ENCODE peak calls at places on chromosomes 11 and 22, in ten cellular contexts. L is psoas muscle, E is Calu3, O is HFF-Myc, H is neural crest cell, N is ovary, T is fibroblast of pulmonary artery, W is epithelial cell of proximal tubule, M is astrocyte of the spinal cord, R is epithelial cell of esophagus. Y is an unnamed sample.

GRCh38 chr11:100404907-100405306 is 282.2 kb upstream of the ARHGAP42 start:
- DNase-seq in L (no peak), E (no peak), O (no peak), H (no peak), N (no peak), T (no peak), W (no peak), M (no peak), R (no peak), Y (no peak)

GRCh38 chr11:30710216-30710615 is 124.1 kb upstream of the MPPED2 start:
- DNase-seq in L (no peak), E (no peak), O (no peak), H (no peak), N (no peak), T (peak; percentile 1), W (no peak), M (peak; percentile 7), R (no peak), Y (no peak)

GRCh38 chr22:39236321-39237275 is 8.2 kb downstream of the PDGFB start:
- DNase-seq in L (peak; percentile 87), E (no peak), O (no peak), H (no peak), N (no peak), T (no peak), W (no peak), M (no peak), R (no peak), Y (no peak)

GRCh38 chr11:12526789-12527188 is 147.4 kb upstream of the TEAD1 start:
- DNase-seq in L (no peak), E (no peak), O (no peak), H (no peak), N (no peak), T (peak; percentile 69), W (no peak), M (peak; percentile 66), R (peak; percentile 45), Y (no peak)

GRCh38 chr11:129061466-129062194 is 119.0 kb upstream of the TP53AIP1 start:
- DNase-seq in L (no peak), E (peak; percentile 52), O (peak; percentile 33), H (no peak), N (no peak), T (peak; percentile 64), W (no peak), M (peak; percentile 34), R (peak; percentile 93), Y (no peak)

GRCh38 chr22:50470491-50470890 is 4.3 kb downstream of the SBF1 start:
- DNase-seq in L (no peak), E (no peak), O (no peak), H (no peak), N (no peak), T (no peak), W (no peak), M (no peak), R (peak; percentile 29), Y (no peak)

GRCh38 chr11:123478352-123478986 is 48.4 kb downstream of the GRAMD1B start:
- DNase-seq in L (peak; percentile 67), E (peak; percentile 30), O (peak; percentile 71), H (peak; percentile 38), N (peak; percentile 67), T (peak; percentile 91), W (peak; percentile 41), M (peak; percentile 83), R (peak; percentile 75), Y (no peak)

GRCh38 chr11:94933225-94934130 is 39.9 kb downstream of the CWC15 start:
- DNase-seq in L (no peak), E (no peak), O (peak; percentile 99), H (no peak), N (no peak), T (peak; percentile 87), W (no peak), M (peak; percentile 96), R (peak; percentile 9), Y (no peak)

GRCh38 chr11:10503777-10504176 is 37.2 kb downstream of the RNF141 start:
- DNase-seq in L (no peak), E (no peak), O (no peak), H (no peak), N (no peak), T (no peak), W (no peak), M (no peak), R (no peak), Y (no peak)

GRCh38 chr11:128294001-128294684 is 293.2 kb downstream of the ETS1 start:
- DNase-seq in L (peak; percentile 58), E (no peak), O (no peak), H (no peak), N (no peak), T (no peak), W (no peak), M (no peak), R (no peak), Y (no peak)

GRCh38 chr11:72120930-72121329 is 8.4 kb upstream of the ANAPC15 start:
- DNase-seq in L (no peak), E (no peak), O (no peak), H (no peak), N (no peak), T (no peak), W (no peak), M (no peak), R (no peak), Y (no peak)

GRCh38 chr22:44437493-44438015 is 60.5 kb downstream of the RTL6 start:
- DNase-seq in L (no peak), E (no peak), O (no peak), H (no peak), N (no peak), T (no peak), W (no peak), M (peak; percentile 28), R (peak; percentile 45), Y (no peak)

GRCh38 chr11:63896071-63896470 is 20.9 kb downstream of the RCOR2 start:
- DNase-seq in L (no peak), E (peak; percentile 48), O (no peak), H (no peak), N (no peak), T (no peak), W (no peak), M (no peak), R (no peak), Y (no peak)

DNA sequence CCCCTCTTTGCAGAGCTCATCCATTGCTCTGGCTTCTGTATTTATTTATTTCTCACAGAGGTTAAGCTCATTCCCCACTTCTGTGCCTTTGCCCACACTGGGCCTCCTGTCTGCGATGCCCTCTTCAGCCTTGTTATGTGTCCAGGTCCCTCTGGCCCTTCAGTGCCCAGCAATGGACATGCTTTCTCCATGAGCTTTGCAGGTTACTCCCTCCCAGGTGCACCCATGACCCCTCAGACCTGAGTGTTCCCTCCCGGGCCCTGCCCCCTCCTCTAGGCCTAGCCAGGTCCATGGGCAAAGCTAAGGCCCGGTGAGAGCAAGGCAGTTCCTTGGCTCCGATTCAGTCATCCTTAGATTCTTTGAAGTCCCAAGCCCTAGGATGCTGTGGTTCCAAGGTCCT is 17.5 kb upstream of the ARHGEF17 start:
- DNase-seq in L (no peak), E (no peak), O (no peak), H (no peak), N (no peak), T (no peak), W (no peak), M (no peak), R (no peak), Y (no peak)
- TF ChIP-seq CTCF in L (no peak), E (no peak), O (no peak), H (no peak), N (no peak), T (no peak), W (no peak), M (no peak), R (no peak), Y (no peak)

DNA sequence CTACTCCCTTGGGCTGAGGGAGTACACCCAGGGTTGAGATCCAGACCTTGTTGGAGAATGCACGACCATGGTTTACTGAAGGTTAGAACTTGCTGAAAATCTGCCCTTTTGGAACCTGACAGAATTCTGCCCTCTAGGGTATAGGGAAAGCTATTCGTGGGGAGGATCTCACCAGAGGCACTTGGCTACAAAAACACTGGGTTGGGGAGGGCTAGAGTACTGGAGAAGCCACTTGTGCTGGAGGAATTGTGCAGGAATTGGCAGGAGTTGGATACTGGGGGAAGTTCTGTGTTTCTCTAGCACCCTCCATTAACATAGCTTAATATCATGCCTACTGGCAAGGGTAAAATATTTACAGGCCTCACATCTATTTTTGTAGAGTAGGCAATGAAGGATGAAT is 55.8 kb downstream of the PPME1 start:
- DNase-seq in L (no peak), E (no peak), O (no peak), H (no peak), N (no peak), T (no peak), W (no peak), M (no peak), R (no peak), Y (no peak)
- TF ChIP-seq CTCF in L (no peak), E (no peak), O (no peak), H (no peak), N (no peak), T (no peak), W (peak; percentile 14), M (no peak), R (no peak), Y (no peak)

GRCh38 chr11:65498042-65498726 is 661 bp upstream of the MALAT1 start:
- DNase-seq in L (peak; percentile 74), E (no peak), O (peak; percentile 27), H (no peak), N (peak; percentile 61), T (peak; percentile 79), W (no peak), M (no peak), R (peak; percentile 69), Y (peak; percentile 53)
- TF ChIP-seq CTCF in L (no peak), E (no peak), O (no peak), H (no peak), N (no peak), T (no peak), W (no peak), M (no peak), R (no peak), Y (no peak)

GRCh38 chr11:77468527-77468926 is 5.4 kb downstream of the PAK1 start:
- DNase-seq in L (no peak), E (no peak), O (no peak), H (no peak), N (no peak), T (no peak), W (no peak), M (no peak), R (no peak), Y (no peak)
- TF ChIP-seq CTCF in L (no peak), E (no peak), O (no peak), H (peak; percentile 33), N (no peak), T (no peak), W (peak; percentile 3), M (no peak), R (no peak), Y (no peak)

DNA sequence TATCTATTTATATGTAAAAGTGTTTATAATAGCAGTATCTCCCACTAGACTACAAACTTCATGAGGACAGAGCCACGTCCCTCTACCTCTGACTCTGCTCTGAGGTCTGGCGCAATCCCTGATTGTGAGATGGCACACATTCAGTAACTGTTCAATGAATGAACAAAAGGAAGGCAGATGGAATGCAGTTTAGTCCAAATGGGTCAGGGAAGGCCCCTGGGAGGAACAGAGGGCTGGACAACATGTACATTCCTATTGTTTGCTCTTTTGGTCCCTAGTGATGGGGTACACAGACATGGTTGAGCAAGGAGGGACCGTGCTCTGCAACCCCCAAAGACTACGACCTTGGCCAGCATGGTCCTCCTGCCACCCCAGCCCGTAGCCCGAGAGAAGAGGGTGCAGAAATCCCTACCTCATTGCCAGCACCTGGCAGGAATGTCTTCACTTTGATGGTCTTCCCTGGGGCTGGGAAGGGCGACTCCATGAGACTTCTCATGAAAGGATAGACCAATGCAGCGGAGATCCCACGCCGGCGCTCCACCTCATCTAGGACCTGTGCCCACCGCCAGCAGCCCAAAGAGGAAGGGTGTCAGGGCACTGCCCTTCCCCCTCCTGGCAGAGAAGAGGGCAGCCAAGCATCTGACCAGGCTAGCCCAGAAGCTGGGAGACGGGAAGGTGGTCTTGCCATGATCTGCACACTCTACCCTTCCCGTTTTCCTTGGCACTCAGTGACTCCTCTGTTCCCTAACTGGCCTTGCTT is 24.3 kb downstream of the RPL27A start:
- DNase-seq in L (no peak), E (no peak), O (no peak), H (no peak), N (no peak), T (no peak), W (no peak), M (no peak), R (no peak), Y (no peak)
- TF ChIP-seq CTCF in L (no peak), E (no peak), O (no peak), H (no peak), N (no peak), T (no peak), W (no peak), M (no peak), R (no peak), Y (no peak)